ENCODE peak calls at places on chromosomes 1 and 21, in five cellular contexts. One of them, this sample, is unnamed.

GRCh38 chr1:236948381-236948780 is 55.9 kb downstream of the MT1HL1 start:
- DNase-seq in AG09309: no peak
- DNase-seq in activated T-cell treated with anti-CD3 and anti-CD28 coated beads for 24 hours: no peak
- DNase-seq in G401: peak
- DNase-seq in NCI-H1694: no peak
- DNase-seq in this sample: no peak

GRCh38 chr21:29258626-29259335 is 39.9 kb upstream of the BACH1 start:
- DNase-seq in AG09309: peak
- DNase-seq in activated T-cell treated with anti-CD3 and anti-CD28 coated beads for 24 hours: no peak
- DNase-seq in G401: no peak
- DNase-seq in NCI-H1694: no peak
- DNase-seq in this sample: no peak

GRCh38 chr1:59105548-59106507 is 191.1 kb upstream of the FGGY start:
- DNase-seq in AG09309: no peak
- DNase-seq in activated T-cell treated with anti-CD3 and anti-CD28 coated beads for 24 hours: no peak
- DNase-seq in G401: no peak
- DNase-seq in NCI-H1694: peak
- DNase-seq in this sample: no peak

GRCh38 chr1:235682216-235682615 is 32.6 kb upstream of the GNG4 start:
- DNase-seq in AG09309: no peak
- DNase-seq in activated T-cell treated with anti-CD3 and anti-CD28 coated beads for 24 hours: no peak
- DNase-seq in G401: no peak
- DNase-seq in NCI-H1694: no peak
- DNase-seq in this sample: no peak

GRCh38 chr1:248886237-248886895 is 19.7 kb upstream of the PGBD2 start:
- DNase-seq in AG09309: no peak
- DNase-seq in activated T-cell treated with anti-CD3 and anti-CD28 coated beads for 24 hours: no peak
- DNase-seq in G401: no peak
- DNase-seq in NCI-H1694: no peak
- DNase-seq in this sample: no peak

GRCh38 chr1:9884805-9885204 is 25.3 kb downstream of the CTNNBIP1 start:
- DNase-seq in AG09309: no peak
- DNase-seq in activated T-cell treated with anti-CD3 and anti-CD28 coated beads for 24 hours: no peak
- DNase-seq in G401: no peak
- DNase-seq in NCI-H1694: no peak
- DNase-seq in this sample: no peak

GRCh38 chr1:155091071-155092051 is 12.7 kb downstream of the EFNA3 start:
- DNase-seq in AG09309: no peak
- DNase-seq in activated T-cell treated with anti-CD3 and anti-CD28 coated beads for 24 hours: peak
- DNase-seq in G401: peak
- DNase-seq in NCI-H1694: peak
- DNase-seq in this sample: peak

GRCh38 chr1:32753532-32754281 is 51.1 kb upstream of the SYNC start:
- DNase-seq in AG09309: no peak
- DNase-seq in activated T-cell treated with anti-CD3 and anti-CD28 coated beads for 24 hours: peak
- DNase-seq in G401: peak
- DNase-seq in NCI-H1694: no peak
- DNase-seq in this sample: peak

GRCh38 chr1:19557609-19558051 is 72.3 kb upstream of the CAPZB start:
- DNase-seq in AG09309: no peak
- DNase-seq in activated T-cell treated with anti-CD3 and anti-CD28 coated beads for 24 hours: no peak
- DNase-seq in G401: no peak
- DNase-seq in NCI-H1694: no peak
- DNase-seq in this sample: no peak

GRCh38 chr1:154445040-154445472 is 39.9 kb downstream of the IL6R start:
- DNase-seq in AG09309: no peak
- DNase-seq in activated T-cell treated with anti-CD3 and anti-CD28 coated beads for 24 hours: no peak
- DNase-seq in G401: no peak
- DNase-seq in NCI-H1694: no peak
- DNase-seq in this sample: peak

GRCh38 chr1:25668931-25669573 is 52.5 kb downstream of the MAN1C1 start:
- DNase-seq in AG09309: no peak
- DNase-seq in activated T-cell treated with anti-CD3 and anti-CD28 coated beads for 24 hours: no peak
- DNase-seq in G401: no peak
- DNase-seq in NCI-H1694: no peak
- DNase-seq in this sample: no peak

GRCh38 chr1:206467915-206468314 is 2.4 kb upstream of the IKBKE start:
- DNase-seq in AG09309: no peak
- DNase-seq in activated T-cell treated with anti-CD3 and anti-CD28 coated beads for 24 hours: no peak
- DNase-seq in G401: no peak
- DNase-seq in NCI-H1694: no peak
- DNase-seq in this sample: no peak

GRCh38 chr1:30966690-30967369 is 58.3 kb upstream of the SDC3 start:
- DNase-seq in AG09309: no peak
- DNase-seq in activated T-cell treated with anti-CD3 and anti-CD28 coated beads for 24 hours: no peak
- DNase-seq in G401: no peak
- DNase-seq in NCI-H1694: peak
- DNase-seq in this sample: no peak

GRCh38 chr1:47656719-47657685 is 219.2 kb downstream of the FOXD2 start:
- DNase-seq in AG09309: no peak
- DNase-seq in activated T-cell treated with anti-CD3 and anti-CD28 coated beads for 24 hours: no peak
- DNase-seq in G401: peak
- DNase-seq in NCI-H1694: no peak
- DNase-seq in this sample: no peak

GRCh38 chr21:31505975-31506374 is 153.5 kb upstream of the SOD1 start:
- DNase-seq in AG09309: no peak
- DNase-seq in activated T-cell treated with anti-CD3 and anti-CD28 coated beads for 24 hours: no peak
- DNase-seq in G401: peak
- DNase-seq in NCI-H1694: no peak
- DNase-seq in this sample: no peak

GRCh38 chr1:27233677-27234053 is 767 bp upstream of the WDTC1 start:
- DNase-seq in AG09309: no peak
- DNase-seq in activated T-cell treated with anti-CD3 and anti-CD28 coated beads for 24 hours: peak
- DNase-seq in G401: no peak
- DNase-seq in NCI-H1694: no peak
- DNase-seq in this sample: no peak

GRCh38 chr1:222096883-222097282 is 355.0 kb upstream of the DUSP10 start:
- DNase-seq in AG09309: no peak
- DNase-seq in activated T-cell treated with anti-CD3 and anti-CD28 coated beads for 24 hours: no peak
- DNase-seq in G401: no peak
- DNase-seq in NCI-H1694: no peak
- DNase-seq in this sample: no peak

GRCh38 chr1:86912501-86912900 is 1.4 kb downstream of the SELENOF start:
- DNase-seq in AG09309: no peak
- DNase-seq in activated T-cell treated with anti-CD3 and anti-CD28 coated beads for 24 hours: no peak
- DNase-seq in G401: no peak
- DNase-seq in NCI-H1694: no peak
- DNase-seq in this sample: no peak

GRCh38 chr1:226223157-226223785 is at the start of gene MIXL1:
- DNase-seq in AG09309: no peak
- DNase-seq in activated T-cell treated with anti-CD3 and anti-CD28 coated beads for 24 hours: no peak
- DNase-seq in G401: no peak
- DNase-seq in NCI-H1694: no peak
- DNase-seq in this sample: no peak

GRCh38 chr1:235933483-235934116 is 66.9 kb upstream of the LYST start:
- DNase-seq in AG09309: no peak
- DNase-seq in activated T-cell treated with anti-CD3 and anti-CD28 coated beads for 24 hours: no peak
- DNase-seq in G401: no peak
- DNase-seq in NCI-H1694: no peak
- DNase-seq in this sample: no peak

GRCh38 chr1:152869808-152870419 is 8.2 kb upstream of the SMCP start:
- DNase-seq in AG09309: peak
- DNase-seq in activated T-cell treated with anti-CD3 and anti-CD28 coated beads for 24 hours: peak
- DNase-seq in G401: peak
- DNase-seq in NCI-H1694: peak
- DNase-seq in this sample: peak

GRCh38 chr1:15406911-15407559 is 2.7 kb upstream of the EFHD2 start:
- DNase-seq in AG09309: peak
- DNase-seq in activated T-cell treated with anti-CD3 and anti-CD28 coated beads for 24 hours: no peak
- DNase-seq in G401: peak
- DNase-seq in NCI-H1694: no peak
- DNase-seq in this sample: no peak

GRCh38 chr1:14377386-14377785 is 221.1 kb upstream of the KAZN start:
- DNase-seq in AG09309: peak
- DNase-seq in activated T-cell treated with anti-CD3 and anti-CD28 coated beads for 24 hours: no peak
- DNase-seq in G401: no peak
- DNase-seq in NCI-H1694: no peak
- DNase-seq in this sample: no peak

GRCh38 chr1:33918368-33918767 is 54.5 kb downstream of the HMGB4 start:
- DNase-seq in AG09309: peak
- DNase-seq in activated T-cell treated with anti-CD3 and anti-CD28 coated beads for 24 hours: no peak
- DNase-seq in G401: no peak
- DNase-seq in NCI-H1694: no peak
- DNase-seq in this sample: no peak

GRCh38 chr1:191669629-191670028 is 488.6 kb upstream of the RGS18 start:
- DNase-seq in AG09309: no peak
- DNase-seq in activated T-cell treated with anti-CD3 and anti-CD28 coated beads for 24 hours: no peak
- DNase-seq in G401: no peak
- DNase-seq in NCI-H1694: no peak
- DNase-seq in this sample: no peak

GRCh38 chr1:224782601-224783000 is 146.9 kb upstream of the DNAH14 start:
- DNase-seq in AG09309: no peak
- DNase-seq in activated T-cell treated with anti-CD3 and anti-CD28 coated beads for 24 hours: no peak
- DNase-seq in G401: no peak
- DNase-seq in NCI-H1694: no peak
- DNase-seq in this sample: no peak

GRCh38 chr1:161999318-162000052 is 24.2 kb downstream of the OLFML2B start:
- DNase-seq in AG09309: no peak
- DNase-seq in activated T-cell treated with anti-CD3 and anti-CD28 coated beads for 24 hours: no peak
- DNase-seq in G401: no peak
- DNase-seq in NCI-H1694: no peak
- DNase-seq in this sample: no peak

GRCh38 chr1:16617778-16618580 is 4.6 kb upstream of the NBPF1 start:
- DNase-seq in AG09309: no peak
- DNase-seq in activated T-cell treated with anti-CD3 and anti-CD28 coated beads for 24 hours: no peak
- DNase-seq in G401: no peak
- DNase-seq in NCI-H1694: no peak
- DNase-seq in this sample: no peak

GRCh38 chr1:32204943-32205361 is 519 bp upstream of the IQCC start:
- DNase-seq in AG09309: no peak
- DNase-seq in activated T-cell treated with anti-CD3 and anti-CD28 coated beads for 24 hours: no peak
- DNase-seq in G401: no peak
- DNase-seq in NCI-H1694: no peak
- DNase-seq in this sample: no peak